ENCODE peak calls at places on chromosome 10, in six cellular contexts. Q is stimulated activated CD4-positive, alpha-beta T cell treated with anti-CD3 and anti-CD28 coated beads, Interleukin-4, amount 100 ng/mL, for 4 hours; S is H54; N is GM23248; P is HT1080; G is SW480. Y is an unnamed sample.

GRCh38 chr10:13808556-13809391 is 222.0 kb downstream of the PRPF18 start:
- DNase-seq in Q (no peak), S (peak; percentile 46), N (no peak), P (no peak), G (no peak), Y (no peak)

GRCh38 chr10:95456486-95456885 is 104.7 kb downstream of the SORBS1 start:
- DNase-seq in Q (no peak), S (no peak), N (no peak), P (no peak), G (no peak), Y (no peak)

GRCh38 chr10:113093188-113094113 is 143.4 kb downstream of the TCF7L2 start:
- DNase-seq in Q (no peak), S (peak; percentile 21), N (peak; percentile 63), P (peak; percentile 86), G (peak; percentile 96), Y (no peak)

GRCh38 chr10:98596404-98596803 is 149.7 kb upstream of the HPS1 start:
- DNase-seq in Q (no peak), S (no peak), N (no peak), P (no peak), G (no peak), Y (no peak)

GRCh38 chr10:45509491-45509890 is 135.5 kb downstream of the ALOX5 start:
- DNase-seq in Q (no peak), S (no peak), N (no peak), P (peak; percentile 68), G (no peak), Y (no peak)

GRCh38 chr10:18140957-18141888 is 999 bp downstream of the CACNB2 start:
- DNase-seq in Q (no peak), S (no peak), N (no peak), P (no peak), G (peak; percentile 3), Y (no peak)

GRCh38 chr10:25125151-25125550 is 49.6 kb upstream of the GPR158 start:
- DNase-seq in Q (no peak), S (no peak), N (no peak), P (no peak), G (no peak), Y (no peak)

GRCh38 chr10:132333386-132333785 is 1.4 kb downstream of the LRRC27 start:
- DNase-seq in Q (no peak), S (no peak), N (no peak), P (no peak), G (no peak), Y (no peak)

GRCh38 chr10:114779803-114780609 is 41.6 kb upstream of the FHIP2A start:
- DNase-seq in Q (no peak), S (no peak), N (peak; percentile 72), P (peak; percentile 94), G (peak; percentile 89), Y (no peak)

GRCh38 chr10:69861251-69862240 is 59.8 kb downstream of the COL13A1 start:
- DNase-seq in Q (no peak), S (peak; percentile 61), N (peak; percentile 79), P (peak; percentile 84), G (peak; percentile 63), Y (no peak)

GRCh38 chr10:25933653-25934608 is at the start of gene MYO3A:
- DNase-seq in Q (no peak), S (no peak), N (no peak), P (no peak), G (no peak), Y (no peak)

GRCh38 chr10:130452096-130452495 is 315.9 kb downstream of the GLRX3 start:
- DNase-seq in Q (no peak), S (no peak), N (no peak), P (no peak), G (no peak), Y (no peak)

GRCh38 chr10:9010931-9011670 is 956.6 kb downstream of the GATA3 start:
- DNase-seq in Q (no peak), S (no peak), N (no peak), P (no peak), G (peak; percentile 47), Y (no peak)

GRCh38 chr10:130479146-130479545 is 343.0 kb downstream of the GLRX3 start:
- DNase-seq in Q (no peak), S (no peak), N (no peak), P (no peak), G (no peak), Y (no peak)

GRCh38 chr10:116162851-116163250 is 110.2 kb downstream of the GFRA1 start:
- DNase-seq in Q (no peak), S (no peak), N (no peak), P (no peak), G (no peak), Y (no peak)

GRCh38 chr10:31940839-31941653 is 12.4 kb upstream of the ARHGAP12 start:
- DNase-seq in Q (no peak), S (no peak), N (peak; percentile 98), P (peak; percentile 99), G (peak; percentile 94), Y (peak; percentile 71)

GRCh38 chr10:73937333-73938020 is 26.5 kb downstream of the PLAU start:
- DNase-seq in Q (no peak), S (no peak), N (no peak), P (no peak), G (no peak), Y (peak; percentile 33)

GRCh38 chr10:62817763-62818425 is 1.7 kb upstream of the EGR2 start:
- DNase-seq in Q (peak; percentile 67), S (peak; percentile 91), N (peak; percentile 84), P (peak; percentile 68), G (peak; percentile 79), Y (peak; percentile 82)

GRCh38 chr10:64103750-64104149 is 582.5 kb downstream of the REEP3 start:
- DNase-seq in Q (no peak), S (no peak), N (no peak), P (peak; percentile 15), G (no peak), Y (no peak)

GRCh38 chr10:126592901-126593300 is 77.6 kb downstream of the C10orf90 start:
- DNase-seq in Q (no peak), S (no peak), N (no peak), P (peak; percentile 71), G (no peak), Y (no peak)

GRCh38 chr10:70656489-70656888 is 15.8 kb upstream of the ADAMTS14 start:
- DNase-seq in Q (peak; percentile 40), S (peak; percentile 95), N (peak; percentile 99), P (peak; percentile 98), G (peak; percentile 93), Y (no peak)

GRCh38 chr10:99619851-99620712 is at the start of gene SLC25A28:
- DNase-seq in Q (peak; percentile 94), S (peak; percentile 92), N (peak; percentile 100), P (peak; percentile 100), G (peak; percentile 100), Y (peak; percentile 93)

GRCh38 chr10:30510184-30510931 is 76.4 kb downstream of the MAP3K8 start:
- DNase-seq in Q (no peak), S (peak; percentile 61), N (peak; percentile 93), P (peak; percentile 51), G (no peak), Y (peak; percentile 49)

GRCh38 chr10:69609077-69609476 is 21.0 kb upstream of the FAM241B start:
- DNase-seq in Q (no peak), S (no peak), N (no peak), P (no peak), G (no peak), Y (no peak)

GRCh38 chr10:109914966-109915365 is 8.3 kb downstream of the XPNPEP1 start:
- DNase-seq in Q (peak; percentile 58), S (peak; percentile 69), N (peak; percentile 92), P (peak; percentile 86), G (peak; percentile 54), Y (no peak)

Y was measured in psoas muscle.